ENCODE peak calls at places on chromosome 16, in ten cellular contexts. One of them, this sample, is unnamed.

GRCh38 chr16:72836985-72837384 is 210.9 kb downstream of the ZFHX3 start:
- DNase-seq in ovary: no peak
- DNase-seq in hepatocyte: no peak
- DNase-seq in stomach: no peak
- DNase-seq in MM.1S: no peak
- DNase-seq in uterus: no peak
- DNase-seq in transverse colon: no peak
- DNase-seq in AG09309: no peak
- DNase-seq in sigmoid colon: no peak
- DNase-seq in CD8-positive, alpha-beta T cell: no peak
- DNase-seq in this sample: no peak

GRCh38 chr16:1152651-1153259 is at the start of gene CACNA1H:
- DNase-seq in ovary: peak; percentile 90
- DNase-seq in hepatocyte: peak; percentile 77
- DNase-seq in stomach: no peak
- DNase-seq in MM.1S: no peak
- DNase-seq in uterus: peak; percentile 71
- DNase-seq in transverse colon: no peak
- DNase-seq in AG09309: no peak
- DNase-seq in sigmoid colon: no peak
- DNase-seq in CD8-positive, alpha-beta T cell: peak; percentile 46
- DNase-seq in this sample: no peak

GRCh38 chr16:8863594-8864424 is 5.0 kb downstream of the CARHSP1 start:
- DNase-seq in ovary: no peak
- DNase-seq in hepatocyte: peak; percentile 90
- DNase-seq in stomach: peak; percentile 87
- DNase-seq in MM.1S: no peak
- DNase-seq in uterus: no peak
- DNase-seq in transverse colon: peak; percentile 71
- DNase-seq in AG09309: no peak
- DNase-seq in sigmoid colon: no peak
- DNase-seq in CD8-positive, alpha-beta T cell: no peak
- DNase-seq in this sample: no peak

GRCh38 chr16:11331967-11332366 is 13.3 kb upstream of the RMI2 start:
- DNase-seq in ovary: no peak
- DNase-seq in hepatocyte: no peak
- DNase-seq in stomach: no peak
- DNase-seq in MM.1S: no peak
- DNase-seq in uterus: no peak
- DNase-seq in transverse colon: no peak
- DNase-seq in AG09309: no peak
- DNase-seq in sigmoid colon: no peak
- DNase-seq in CD8-positive, alpha-beta T cell: no peak
- DNase-seq in this sample: no peak

GRCh38 chr16:4687416-4687815 is 5.9 kb upstream of the NUDT16L1 start:
- DNase-seq in ovary: no peak
- DNase-seq in hepatocyte: peak; percentile 2
- DNase-seq in stomach: no peak
- DNase-seq in MM.1S: no peak
- DNase-seq in uterus: no peak
- DNase-seq in transverse colon: no peak
- DNase-seq in AG09309: no peak
- DNase-seq in sigmoid colon: no peak
- DNase-seq in CD8-positive, alpha-beta T cell: no peak
- DNase-seq in this sample: no peak

GRCh38 chr16:1839554-1839953 is 12.5 kb downstream of the FAHD1 start:
- DNase-seq in ovary: no peak
- DNase-seq in hepatocyte: no peak
- DNase-seq in stomach: no peak
- DNase-seq in MM.1S: no peak
- DNase-seq in uterus: no peak
- DNase-seq in transverse colon: no peak
- DNase-seq in AG09309: peak; percentile 20
- DNase-seq in sigmoid colon: no peak
- DNase-seq in CD8-positive, alpha-beta T cell: no peak
- DNase-seq in this sample: no peak

GRCh38 chr16:57645691-57646387 is 17.4 kb downstream of the ADGRG1 start:
- DNase-seq in ovary: no peak
- DNase-seq in hepatocyte: no peak
- DNase-seq in stomach: no peak
- DNase-seq in MM.1S: no peak
- DNase-seq in uterus: peak; percentile 66
- DNase-seq in transverse colon: no peak
- DNase-seq in AG09309: no peak
- DNase-seq in sigmoid colon: peak; percentile 73
- DNase-seq in CD8-positive, alpha-beta T cell: no peak
- DNase-seq in this sample: no peak

GRCh38 chr16:31348578-31348977 is 6.4 kb upstream of the ITGAX start:
- DNase-seq in ovary: no peak
- DNase-seq in hepatocyte: no peak
- DNase-seq in stomach: no peak
- DNase-seq in MM.1S: no peak
- DNase-seq in uterus: no peak
- DNase-seq in transverse colon: no peak
- DNase-seq in AG09309: no peak
- DNase-seq in sigmoid colon: no peak
- DNase-seq in CD8-positive, alpha-beta T cell: no peak
- DNase-seq in this sample: no peak

DNA sequence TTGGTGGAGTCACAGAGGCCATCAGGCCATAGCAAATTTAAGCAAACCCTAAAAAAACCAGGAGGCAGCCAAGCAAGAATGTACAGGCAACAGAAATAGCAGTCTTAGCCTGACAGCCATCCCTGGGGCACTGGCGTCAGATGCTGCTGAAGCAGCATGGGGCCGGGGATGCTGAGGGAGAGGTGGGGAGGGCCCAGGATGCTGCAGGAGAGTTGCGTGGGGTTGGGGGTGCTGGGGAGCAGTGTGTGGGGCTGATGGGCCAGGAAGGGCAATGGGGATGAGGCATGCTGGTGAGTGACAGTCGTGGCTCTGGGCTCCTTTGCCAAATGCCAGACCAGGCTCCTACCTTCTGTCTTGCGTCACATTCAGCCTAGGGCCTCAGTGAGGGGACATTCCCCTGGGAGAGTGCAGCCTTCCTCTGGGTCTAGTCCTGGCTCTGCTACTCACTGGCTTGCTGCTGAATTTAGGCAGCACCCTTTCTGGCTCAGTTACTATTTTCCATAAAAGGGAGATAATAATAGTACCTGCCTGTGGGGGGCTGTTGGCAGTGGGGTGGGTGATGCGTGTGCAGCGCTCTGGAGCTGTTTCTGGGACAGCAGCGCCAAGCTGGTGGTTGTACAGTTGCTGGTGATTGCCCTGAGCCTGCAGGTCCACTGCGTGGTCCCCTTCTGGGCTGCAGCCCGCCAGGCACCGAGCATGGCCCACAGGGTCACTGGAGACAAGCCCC is 88.1 kb downstream of the AMFR start:
- DNase-seq in ovary: no peak
- DNase-seq in hepatocyte: no peak
- DNase-seq in stomach: no peak
- DNase-seq in MM.1S: no peak
- DNase-seq in uterus: no peak
- DNase-seq in transverse colon: no peak
- DNase-seq in AG09309: no peak
- DNase-seq in sigmoid colon: no peak
- DNase-seq in CD8-positive, alpha-beta T cell: no peak
- DNase-seq in this sample: no peak
- H3K4me3 ChIP-seq in ovary: no peak overlapping the region
- H3K4me3 ChIP-seq in hepatocyte: no peak overlapping the region
- H3K4me3 ChIP-seq in stomach: no peak overlapping the region
- H3K4me3 ChIP-seq in MM.1S: no peak overlapping the region
- H3K4me3 ChIP-seq in uterus: no peak overlapping the region
- H3K4me3 ChIP-seq in transverse colon: no peak overlapping the region
- H3K4me3 ChIP-seq in AG09309: no peak overlapping the region
- H3K4me3 ChIP-seq in sigmoid colon: no peak overlapping the region
- H3K4me3 ChIP-seq in CD8-positive, alpha-beta T cell: no peak overlapping the region
- H3K4me3 ChIP-seq in this sample: no peak overlapping the region

GRCh38 chr16:78396046-78396445 is 296.6 kb downstream of the WWOX start:
- DNase-seq in ovary: no peak
- DNase-seq in hepatocyte: no peak
- DNase-seq in stomach: no peak
- DNase-seq in MM.1S: no peak
- DNase-seq in uterus: no peak
- DNase-seq in transverse colon: no peak
- DNase-seq in AG09309: no peak
- DNase-seq in sigmoid colon: no peak
- DNase-seq in CD8-positive, alpha-beta T cell: no peak
- DNase-seq in this sample: no peak
- TF ChIP-seq CTCF in ovary: no peak
- TF ChIP-seq CTCF in hepatocyte: no peak
- TF ChIP-seq CTCF in stomach: no peak
- TF ChIP-seq CTCF in MM.1S: peak; percentile 21
- TF ChIP-seq CTCF in uterus: no peak
- TF ChIP-seq CTCF in transverse colon: no peak
- TF ChIP-seq CTCF in AG09309: no peak
- TF ChIP-seq CTCF in sigmoid colon: no peak
- TF ChIP-seq CTCF in CD8-positive, alpha-beta T cell: no peak
- TF ChIP-seq CTCF in this sample: peak; percentile 47

GRCh38 chr16:66937725-66938337 is 2.5 kb downstream of the CES2 start:
- DNase-seq in ovary: no peak
- DNase-seq in hepatocyte: no peak
- DNase-seq in stomach: no peak
- DNase-seq in MM.1S: no peak
- DNase-seq in uterus: no peak
- DNase-seq in transverse colon: no peak
- DNase-seq in AG09309: no peak
- DNase-seq in sigmoid colon: no peak
- DNase-seq in CD8-positive, alpha-beta T cell: no peak
- DNase-seq in this sample: no peak

GRCh38 chr16:66936889-66937554 is 1.7 kb downstream of the CES2 start:
- DNase-seq in ovary: no peak
- DNase-seq in hepatocyte: no peak
- DNase-seq in stomach: no peak
- DNase-seq in MM.1S: no peak
- DNase-seq in uterus: no peak
- DNase-seq in transverse colon: no peak
- DNase-seq in AG09309: no peak
- DNase-seq in sigmoid colon: no peak
- DNase-seq in CD8-positive, alpha-beta T cell: no peak
- DNase-seq in this sample: no peak

GRCh38 chr16:66935319-66936011 is at the start of gene CES2:
- DNase-seq in ovary: peak; percentile 49
- DNase-seq in hepatocyte: peak; percentile 74
- DNase-seq in stomach: peak; percentile 86
- DNase-seq in MM.1S: no peak
- DNase-seq in uterus: no peak
- DNase-seq in transverse colon: peak; percentile 93
- DNase-seq in AG09309: peak; percentile 14
- DNase-seq in sigmoid colon: no peak
- DNase-seq in CD8-positive, alpha-beta T cell: no peak
- DNase-seq in this sample: no peak

GRCh38 chr16:66934138-66934838 is at the start of gene CIAO2B:
- DNase-seq in ovary: peak; percentile 93
- DNase-seq in hepatocyte: peak; percentile 94
- DNase-seq in stomach: peak; percentile 92
- DNase-seq in MM.1S: peak; percentile 90
- DNase-seq in uterus: peak; percentile 83
- DNase-seq in transverse colon: peak; percentile 93
- DNase-seq in AG09309: peak; percentile 25
- DNase-seq in sigmoid colon: peak; percentile 94
- DNase-seq in CD8-positive, alpha-beta T cell: peak; percentile 86
- DNase-seq in this sample: no peak

DNA sequence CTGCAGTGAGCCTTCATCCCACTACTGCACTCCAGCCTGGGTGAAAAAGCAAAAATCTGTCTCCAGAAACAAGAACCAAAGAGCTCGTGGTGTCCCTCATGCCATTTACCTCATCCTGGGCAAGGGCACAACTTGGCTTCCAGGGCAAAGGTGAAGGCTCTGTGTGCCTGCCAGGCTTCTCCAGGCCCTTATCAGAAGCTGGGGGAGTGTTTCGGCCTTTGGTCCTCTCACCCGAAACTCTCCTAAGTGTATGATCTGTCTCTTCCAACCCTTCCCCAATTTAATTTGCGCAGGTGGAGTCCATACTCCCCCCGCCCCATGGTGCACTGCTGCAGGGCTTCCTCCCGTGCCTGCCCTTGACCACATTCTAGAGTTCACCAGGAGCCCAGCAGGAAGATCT is 1.1 kb downstream of the CES2 start:
- DNase-seq in ovary: no peak
- DNase-seq in hepatocyte: no peak
- DNase-seq in stomach: peak; percentile 37
- DNase-seq in MM.1S: no peak
- DNase-seq in uterus: no peak
- DNase-seq in transverse colon: peak; percentile 51
- DNase-seq in AG09309: no peak
- DNase-seq in sigmoid colon: no peak
- DNase-seq in CD8-positive, alpha-beta T cell: no peak
- DNase-seq in this sample: no peak
- H3K4me3 ChIP-seq in ovary: no peak overlapping the region
- H3K4me3 ChIP-seq in hepatocyte: no peak overlapping the region
- H3K4me3 ChIP-seq in stomach: no peak overlapping the region
- H3K4me3 ChIP-seq in MM.1S: no peak overlapping the region
- H3K4me3 ChIP-seq in uterus: no peak overlapping the region
- H3K4me3 ChIP-seq in transverse colon: no peak overlapping the region
- H3K4me3 ChIP-seq in AG09309: peak overlapping the region; percentile 84
- H3K4me3 ChIP-seq in sigmoid colon: no peak overlapping the region
- H3K4me3 ChIP-seq in CD8-positive, alpha-beta T cell: no peak overlapping the region
- H3K4me3 ChIP-seq in this sample: peak overlapping the region; percentile 78

GRCh38 chr16:21281698-21282389 is 3.8 kb upstream of the CRYM start:
- DNase-seq in ovary: no peak
- DNase-seq in hepatocyte: no peak
- DNase-seq in stomach: no peak
- DNase-seq in MM.1S: no peak
- DNase-seq in uterus: no peak
- DNase-seq in transverse colon: no peak
- DNase-seq in AG09309: no peak
- DNase-seq in sigmoid colon: no peak
- DNase-seq in CD8-positive, alpha-beta T cell: no peak
- DNase-seq in this sample: no peak

GRCh38 chr16:21284414-21284813 is 6.3 kb upstream of the CRYM start:
- DNase-seq in ovary: no peak
- DNase-seq in hepatocyte: no peak
- DNase-seq in stomach: no peak
- DNase-seq in MM.1S: no peak
- DNase-seq in uterus: no peak
- DNase-seq in transverse colon: no peak
- DNase-seq in AG09309: no peak
- DNase-seq in sigmoid colon: no peak
- DNase-seq in CD8-positive, alpha-beta T cell: no peak
- DNase-seq in this sample: no peak

GRCh38 chr16:21277927-21278706 is at the start of gene CRYM:
- DNase-seq in ovary: peak; percentile 65
- DNase-seq in hepatocyte: peak; percentile 85
- DNase-seq in stomach: peak; percentile 64
- DNase-seq in MM.1S: peak; percentile 70
- DNase-seq in uterus: peak; percentile 32
- DNase-seq in transverse colon: peak; percentile 80
- DNase-seq in AG09309: no peak
- DNase-seq in sigmoid colon: peak; percentile 79
- DNase-seq in CD8-positive, alpha-beta T cell: peak; percentile 16
- DNase-seq in this sample: no peak

GRCh38 chr16:21279501-21279900 is 1.4 kb upstream of the CRYM start:
- DNase-seq in ovary: no peak
- DNase-seq in hepatocyte: no peak
- DNase-seq in stomach: no peak
- DNase-seq in MM.1S: no peak
- DNase-seq in uterus: no peak
- DNase-seq in transverse colon: no peak
- DNase-seq in AG09309: no peak
- DNase-seq in sigmoid colon: no peak
- DNase-seq in CD8-positive, alpha-beta T cell: no peak
- DNase-seq in this sample: no peak

DNA sequence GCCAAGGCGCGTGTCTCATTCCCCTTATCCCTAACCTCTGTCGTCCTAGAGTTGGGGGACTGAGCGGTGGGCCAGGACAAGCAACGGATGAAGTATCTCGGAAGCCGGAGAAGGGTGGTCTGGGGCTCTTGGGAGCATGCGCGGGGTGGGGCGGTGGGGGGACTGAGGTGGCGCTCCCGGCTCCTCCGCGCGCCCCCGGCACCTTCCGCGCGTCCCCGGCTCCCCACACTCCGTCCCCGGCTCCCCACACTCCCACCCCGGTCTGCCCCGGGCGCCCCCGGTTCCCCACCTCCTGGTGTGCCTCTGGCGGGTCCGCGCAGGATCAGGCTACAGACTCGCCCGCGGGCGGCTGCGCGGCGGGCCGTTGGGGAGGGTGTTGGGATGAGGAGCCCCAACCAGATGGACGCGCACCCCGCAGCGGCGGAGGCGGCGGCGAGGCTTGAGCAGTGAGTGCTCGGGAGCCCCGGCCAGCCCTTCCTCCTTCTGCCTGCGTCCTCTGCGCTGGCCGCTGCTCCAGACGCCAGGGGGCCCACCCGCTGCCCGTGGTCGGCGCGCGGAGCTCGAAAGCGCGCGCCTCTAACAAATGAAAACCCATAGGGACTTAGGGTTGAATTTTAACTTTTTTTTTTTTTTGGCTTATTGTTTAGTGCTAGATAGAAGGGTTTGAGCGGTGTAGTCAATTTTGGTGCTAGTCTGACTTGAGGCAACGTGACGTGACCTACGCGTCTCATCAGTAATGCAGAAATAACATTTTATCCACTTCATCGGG is 5.6 kb upstream of the CRYM start:
- DNase-seq in ovary: peak; percentile 66
- DNase-seq in hepatocyte: peak; percentile 79
- DNase-seq in stomach: peak; percentile 30
- DNase-seq in MM.1S: no peak
- DNase-seq in uterus: peak; percentile 29
- DNase-seq in transverse colon: peak; percentile 56
- DNase-seq in AG09309: no peak
- DNase-seq in sigmoid colon: peak; percentile 75
- DNase-seq in CD8-positive, alpha-beta T cell: no peak
- DNase-seq in this sample: no peak
- TF ChIP-seq CTCF in ovary: no peak
- TF ChIP-seq CTCF in hepatocyte: peak; percentile 55
- TF ChIP-seq CTCF in stomach: no peak
- TF ChIP-seq CTCF in MM.1S: no peak
- TF ChIP-seq CTCF in uterus: peak; percentile 49
- TF ChIP-seq CTCF in transverse colon: peak; percentile 45
- TF ChIP-seq CTCF in AG09309: peak; percentile 36
- TF ChIP-seq CTCF in sigmoid colon: no peak
- TF ChIP-seq CTCF in CD8-positive, alpha-beta T cell: no peak
- TF ChIP-seq CTCF in this sample: peak; percentile 52

This sample was measured in epithelial cell of proximal tubule.